ENCODE peak calls at places on chromosomes 2 and 18, in ten cellular contexts. Y is K562, B is stomach, X is transverse colon, L is HepG2, K is spleen, Z is GM12878, E is endothelial cell of umbilical vein, J is suprapubic skin, C is sigmoid colon. N is an unnamed sample.

GRCh38 chr2:23801396-23801795 is 125.5 kb downstream of the ATAD2B start:
- DNase-seq in X (no peak), E (no peak), B (no peak), L (no peak), C (no peak), K (no peak), Y (no peak), J (no peak), Z (no peak), N (peak)

GRCh38 chr2:19736191-19736831 is 165.5 kb downstream of the TTC32 start:
- DNase-seq in X (no peak), Y (no peak), Z (no peak), B (no peak), L (no peak), K (no peak), C (no peak), E (no peak), J (no peak), N (no peak)

GRCh38 chr2:9200634-9201015 is 6.0 kb upstream of the ASAP2 start:
- DNase-seq in E (no peak), J (no peak), L (no peak), B (no peak), K (no peak), C (no peak), Y (no peak), Z (no peak), X (no peak), N (no peak)

GRCh38 chr2:207896525-207897295 is 127.0 kb upstream of the FZD5 start:
- DNase-seq in B (no peak), Y (no peak), Z (no peak), L (peak), C (no peak), K (no peak), E (no peak), X (peak), J (no peak), N (no peak)

GRCh38 chr2:158460632-158461297 is 4.0 kb downstream of the PKP4 start:
- DNase-seq in K (no peak), L (peak), B (no peak), E (peak), Y (no peak), Z (no peak), X (no peak), C (no peak), J (no peak), N (no peak)

GRCh38 chr18:46711444-46711863 is 45.4 kb downstream of the ST8SIA5 start:
- DNase-seq in E (no peak), Y (peak), C (no peak), L (no peak), B (no peak), K (no peak), Z (no peak), X (no peak), J (no peak), N (no peak)

GRCh38 chr18:8332286-8332685 is 277.0 kb upstream of the RAB12 start:
- DNase-seq in L (no peak), K (no peak), J (no peak), Z (no peak), X (no peak), Y (no peak), B (no peak), E (no peak), C (no peak), N (no peak)

GRCh38 chr2:233433029-233433428 is 78.7 kb downstream of the DGKD start:
- DNase-seq in J (no peak), B (no peak), E (no peak), X (no peak), Y (no peak), K (no peak), C (no peak), L (no peak), Z (no peak), N (no peak)

GRCh38 chr18:77320960-77321559 is 71.4 kb downstream of the GALR1 start:
- DNase-seq in X (no peak), Z (no peak), L (no peak), C (no peak), K (no peak), B (no peak), J (no peak), E (no peak), Y (no peak), N (no peak)

GRCh38 chr2:20168727-20169696 is 55.9 kb downstream of the SDC1 start:
- DNase-seq in J (peak), Z (no peak), Y (no peak), L (no peak), X (no peak), B (no peak), C (no peak), E (no peak), K (no peak), N (no peak)

GRCh38 chr2:53802617-53803115 is 15.8 kb downstream of the ERLEC1 start:
- DNase-seq in C (no peak), E (peak), J (no peak), K (no peak), X (no peak), Z (no peak), Y (no peak), B (no peak), L (no peak), N (peak)

GRCh38 chr2:197399887-197400540 is 34.8 kb downstream of the SF3B1 start:
- DNase-seq in E (no peak), Y (no peak), X (no peak), J (no peak), L (no peak), K (no peak), C (no peak), B (no peak), Z (no peak), N (no peak)

GRCh38 chr2:177397501-177398289 is 5.1 kb downstream of the AGPS start:
- DNase-seq in B (no peak), Y (no peak), C (peak), X (peak), L (peak), Z (no peak), E (peak), J (no peak), K (no peak), N (no peak)

GRCh38 chr2:203097735-203098134 is 83.1 kb downstream of the NBEAL1 start:
- DNase-seq in Z (no peak), C (no peak), L (peak), Y (no peak), B (no peak), K (no peak), E (peak), J (no peak), X (no peak), N (no peak)

GRCh38 chr2:231321556-231322334 is 73.8 kb upstream of the B3GNT7 start:
- DNase-seq in J (no peak), Y (no peak), L (no peak), X (peak), E (no peak), K (peak), C (peak), Z (no peak), B (peak), N (peak)

GRCh38 chr18:55748227-55748738 is 160.3 kb upstream of the TCF4 start:
- DNase-seq in B (no peak), K (no peak), L (no peak), J (no peak), X (no peak), E (no peak), Y (peak), Z (no peak), C (no peak), N (no peak)

GRCh38 chr18:53457068-53457467 is 767.4 kb downstream of the MBD2 start:
- DNase-seq in C (no peak), L (no peak), J (no peak), K (no peak), Z (no peak), Y (no peak), X (no peak), B (no peak), E (no peak), N (no peak)

GRCh38 chr18:22348521-22349316 is 69.0 kb downstream of the CTAGE1 start:
- DNase-seq in B (peak), C (no peak), Z (no peak), E (peak), J (no peak), X (peak), K (peak), L (no peak), Y (no peak), N (no peak)

GRCh38 chr2:190090148-190090547 is 27.6 kb upstream of the MSTN start:
- DNase-seq in B (no peak), E (no peak), C (no peak), Z (no peak), Y (no peak), J (no peak), X (no peak), K (no peak), L (no peak), N (no peak)

GRCh38 chr2:10372862-10373240 is 70.1 kb downstream of the HPCAL1 start:
- DNase-seq in Z (no peak), K (no peak), B (no peak), Y (no peak), J (no peak), X (no peak), E (no peak), L (no peak), C (no peak), N (no peak)

GRCh38 chr2:218298314-218298875 is 6.1 kb upstream of the TMBIM1 start:
- DNase-seq in J (no peak), B (no peak), E (no peak), K (no peak), L (no peak), Z (no peak), C (no peak), X (no peak), Y (no peak), N (no peak)

GRCh38 chr2:216539120-216539519 is 40.5 kb downstream of the RPL37A start:
- DNase-seq in J (no peak), C (no peak), L (no peak), K (no peak), B (no peak), X (no peak), Z (no peak), E (no peak), Y (no peak), N (no peak)

GRCh38 chr18:64240301-64240700 is 91.4 kb upstream of the LINC00305 start:
- DNase-seq in E (no peak), L (no peak), K (no peak), B (no peak), X (no peak), Z (no peak), J (no peak), C (no peak), Y (no peak), N (no peak)

GRCh38 chr2:118056165-118056534 is 32.1 kb upstream of the INSIG2 start:
- DNase-seq in X (peak), C (no peak), K (no peak), B (no peak), E (no peak), Y (no peak), J (no peak), Z (peak), L (no peak), N (peak)

GRCh38 chr2:45680351-45680967 is 29.0 kb downstream of the PRKCE start:
- DNase-seq in B (no peak), E (no peak), Z (no peak), Y (no peak), L (no peak), J (no peak), X (no peak), C (no peak), K (no peak), N (no peak)

GRCh38 chr18:61549411-61549810 is 216.2 kb downstream of the CDH20 start:
- DNase-seq in K (no peak), B (no peak), E (no peak), Y (no peak), C (no peak), J (no peak), X (no peak), L (no peak), Z (no peak), N (no peak)

GRCh38 chr18:61765097-61765496 is 127.7 kb downstream of the RNF152 start:
- DNase-seq in B (no peak), L (no peak), J (no peak), Y (no peak), E (no peak), X (no peak), Z (no peak), C (no peak), K (no peak), N (no peak)

GRCh38 chr18:961644-962355 is 57.1 kb downstream of the ADCYAP1 start:
- DNase-seq in J (no peak), E (peak), X (peak), Y (peak), Z (no peak), K (no peak), C (no peak), B (no peak), L (peak), N (peak)

GRCh38 chr2:43467889-43468288 is 127.9 kb downstream of the THADA start:
- DNase-seq in J (no peak), Z (no peak), X (no peak), Y (no peak), E (peak), B (no peak), L (no peak), K (no peak), C (no peak), N (no peak)

GRCh38 chr2:109195193-109196045 is 66.4 kb downstream of the SH3RF3 start:
- DNase-seq in K (no peak), Z (no peak), E (no peak), L (no peak), J (no peak), X (no peak), Y (no peak), B (no peak), C (peak), N (no peak)

GRCh38 chr2:109196081-109196875 is 67.3 kb downstream of the SH3RF3 start:
- DNase-seq in J (no peak), K (no peak), Z (no peak), X (no peak), E (no peak), C (no peak), B (no peak), L (no peak), Y (no peak), N (no peak)

GRCh38 chr2:109197491-109198480 is 68.8 kb downstream of the SH3RF3 start:
- DNase-seq in Z (no peak), Y (no peak), C (no peak), B (no peak), K (no peak), L (no peak), E (no peak), J (no peak), X (no peak), N (no peak)

GRCh38 chr2:109189751-109190150 is 60.7 kb downstream of the SH3RF3 start:
- DNase-seq in X (no peak), E (no peak), B (no peak), K (no peak), J (no peak), Z (no peak), C (no peak), L (no peak), Y (no peak), N (no peak)

DNA sequence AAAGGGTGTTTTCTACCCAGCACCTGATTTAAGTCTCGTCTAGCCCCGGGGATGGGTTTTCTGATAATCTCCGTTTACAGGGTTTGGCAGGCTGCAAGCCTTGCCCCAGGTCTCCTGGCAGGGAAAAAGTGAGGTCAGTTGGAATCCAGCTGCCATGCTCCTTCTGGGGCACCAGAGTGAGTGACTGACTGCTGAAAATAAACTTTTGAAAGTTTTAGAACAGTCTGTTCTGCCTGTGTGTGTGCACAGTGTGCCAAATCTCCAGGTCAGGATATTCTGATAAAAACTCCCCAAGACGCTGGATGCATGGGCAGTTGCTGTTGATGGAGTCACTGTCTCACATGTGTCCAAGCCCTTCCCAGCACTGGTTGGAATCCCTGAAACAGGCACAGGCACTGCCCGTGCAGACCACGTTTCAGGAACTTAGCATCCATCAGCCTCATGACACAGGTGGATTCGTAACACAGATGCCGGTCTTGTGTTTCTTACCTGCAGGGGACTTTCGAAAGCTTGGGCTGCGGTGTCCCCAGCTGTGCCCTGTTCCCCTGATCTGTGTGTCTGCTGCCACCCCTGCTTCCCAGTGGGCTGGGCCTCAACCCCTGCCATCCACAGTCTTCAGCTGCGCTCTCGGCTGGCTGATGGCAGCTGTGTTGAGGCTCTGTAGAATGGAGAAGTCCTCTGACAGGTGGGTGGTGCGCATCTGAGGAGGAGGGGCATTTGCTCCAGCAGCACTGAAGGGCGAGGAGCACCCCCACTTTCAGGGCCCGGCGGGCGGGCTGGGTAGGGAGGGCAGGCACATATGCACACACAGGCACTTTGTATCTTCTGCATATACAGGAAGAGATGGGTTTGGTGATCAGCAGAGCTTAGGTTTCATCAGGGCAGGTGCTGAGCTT is 65.0 kb downstream of the SH3RF3 start:
- DNase-seq in K (no peak), E (no peak), L (no peak), C (peak), B (no peak), Y (no peak), J (no peak), Z (no peak), X (no peak), N (no peak)
- TF ChIP-seq POLR2AphosphoS5 in K (peak), E (no peak), L (no peak), C (no peak), B (no peak), Y (no peak), J (no peak), Z (no peak), X (no peak), N (no peak)

DNA sequence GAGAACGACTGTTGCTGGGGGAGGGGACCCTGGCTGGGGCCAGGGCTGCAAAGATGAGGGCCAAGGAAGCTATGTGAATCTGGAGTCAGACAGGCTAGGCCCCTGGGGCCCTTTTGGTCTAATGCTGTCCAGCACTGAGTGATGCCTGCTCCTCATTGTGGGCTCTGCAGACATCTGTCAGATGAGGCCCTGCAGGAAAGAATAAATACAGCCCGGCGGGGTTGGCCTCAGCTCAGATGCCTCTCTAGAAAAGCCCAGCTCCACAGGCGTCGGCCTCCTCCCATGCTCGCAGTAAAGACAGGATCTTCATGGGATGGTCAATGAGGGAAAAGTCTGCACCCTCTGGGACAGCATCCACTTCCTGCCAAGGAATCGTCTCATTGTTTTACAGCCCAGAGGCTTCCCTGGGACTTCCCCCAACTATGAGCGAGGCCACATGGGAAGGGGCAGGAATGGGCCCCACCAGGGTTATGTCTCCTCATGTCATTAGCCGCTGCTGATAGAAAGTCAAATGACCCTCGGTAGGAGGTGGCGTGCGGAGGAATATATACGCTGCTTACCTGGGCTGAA is 125.8 kb upstream of the GLI2 start:
- DNase-seq in B (no peak), J (no peak), C (no peak), Z (no peak), E (no peak), X (no peak), Y (no peak), L (no peak), K (no peak), N (no peak)
- H3K27ac ChIP-seq in B (no peak), J (no peak), C (no peak), Z (no peak), E (no peak), X (no peak), Y (no peak), L (no peak), K (no peak), N (no peak)

DNA sequence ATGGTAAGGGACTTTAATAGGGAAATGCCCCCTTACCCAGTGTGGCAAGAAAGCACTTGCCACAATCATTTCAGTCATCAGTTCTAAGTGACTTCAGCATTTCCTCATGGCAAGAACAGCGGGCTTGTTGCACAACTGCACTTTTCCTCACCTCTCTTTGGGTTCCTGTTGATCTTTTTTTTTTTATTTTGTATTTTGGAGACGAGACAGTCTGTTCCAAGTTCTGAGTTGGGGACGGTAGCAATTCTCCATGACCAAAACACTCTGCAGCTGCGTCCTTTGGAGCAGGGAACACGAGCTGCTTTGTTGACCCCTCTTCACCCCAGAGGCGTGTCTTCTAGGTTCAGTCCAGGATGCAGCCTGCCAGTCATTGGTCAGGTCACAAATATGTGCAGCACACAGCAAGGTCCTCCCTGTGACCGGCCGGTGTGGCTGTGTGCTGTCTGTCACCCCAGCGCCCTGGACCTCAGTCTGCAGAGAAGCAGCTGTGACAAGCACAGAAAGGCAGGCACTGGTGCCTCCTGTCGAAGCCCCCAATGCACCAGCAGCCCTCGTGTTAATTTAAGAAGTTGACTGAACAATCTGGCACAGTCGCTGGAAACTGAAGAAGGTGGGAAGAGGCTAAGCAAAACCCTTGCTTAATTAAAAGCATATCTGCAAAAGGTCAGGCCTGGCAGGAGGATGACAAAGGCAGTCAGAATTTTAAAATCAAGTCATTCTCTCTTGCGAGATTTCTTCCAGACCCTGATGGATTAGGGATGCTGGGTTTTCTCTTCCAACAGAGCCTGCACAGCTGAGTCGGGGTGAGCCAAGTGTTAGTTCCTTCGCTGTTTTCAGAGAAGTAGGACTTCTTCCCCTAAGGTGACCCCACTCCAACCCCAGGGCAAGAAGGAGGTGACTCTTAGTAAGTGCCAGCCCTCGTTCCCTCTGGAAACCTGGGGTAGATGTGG is 96.7 kb upstream of the COPS8 start:
- DNase-seq in X (peak), Y (no peak), L (peak), E (peak), B (peak), C (peak), Z (no peak), J (peak), K (peak), N (peak)
- TF ChIP-seq POLR2AphosphoS5 in X (no peak), Y (no peak), L (no peak), E (no peak), B (peak), C (peak), Z (no peak), J (peak), K (peak), N (no peak)

GRCh38 chr2:187580462-187581124 is 26.4 kb upstream of the TFPI start:
- DNase-seq in Z (no peak), L (peak), J (no peak), C (no peak), B (no peak), K (no peak), Y (peak), E (peak), X (no peak), N (no peak)
- H3K27ac ChIP-seq in Z (no peak), L (no peak), J (no peak), C (no peak), B (no peak), K (no peak), Y (peak), E (peak), X (no peak), N (peak)

N was measured in HL-60.